ENCODE peak calls at places on chromosomes 11 and 22, in seven cellular contexts. One of them, this sample, is unnamed.

GRCh38 chr11:37699644-37700043 is 1101.6 kb upstream of the RAG2 start:
- DNase-seq in A549: no peak
- DNase-seq in endothelial cell: no peak
- DNase-seq in lung: no peak
- DNase-seq in kidney: no peak
- DNase-seq in uterus: no peak
- DNase-seq in spleen: no peak
- DNase-seq in this sample: no peak

GRCh38 chr22:36435516-36436415 is 45.7 kb downstream of the TXN2 start:
- DNase-seq in A549: no peak
- DNase-seq in endothelial cell: no peak
- DNase-seq in lung: peak
- DNase-seq in kidney: no peak
- DNase-seq in uterus: no peak
- DNase-seq in spleen: peak
- DNase-seq in this sample: peak

GRCh38 chr11:48003926-48004325 is 23.6 kb downstream of the PTPRJ start:
- DNase-seq in A549: no peak
- DNase-seq in endothelial cell: no peak
- DNase-seq in lung: no peak
- DNase-seq in kidney: no peak
- DNase-seq in uterus: no peak
- DNase-seq in spleen: no peak
- DNase-seq in this sample: no peak

GRCh38 chr11:74449369-74449931 is 17.9 kb downstream of the KCNE3 start:
- DNase-seq in A549: peak
- DNase-seq in endothelial cell: peak
- DNase-seq in lung: peak
- DNase-seq in kidney: no peak
- DNase-seq in uterus: peak
- DNase-seq in spleen: no peak
- DNase-seq in this sample: no peak

GRCh38 chr22:46115755-46116490 is 34.4 kb upstream of the PPARA start:
- DNase-seq in A549: no peak
- DNase-seq in endothelial cell: no peak
- DNase-seq in lung: no peak
- DNase-seq in kidney: no peak
- DNase-seq in uterus: peak
- DNase-seq in spleen: no peak
- DNase-seq in this sample: no peak

GRCh38 chr11:8886332-8886731 is 24.7 kb upstream of the AKIP1 start:
- DNase-seq in A549: no peak
- DNase-seq in endothelial cell: no peak
- DNase-seq in lung: no peak
- DNase-seq in kidney: no peak
- DNase-seq in uterus: no peak
- DNase-seq in spleen: no peak
- DNase-seq in this sample: no peak

GRCh38 chr22:28299760-28300159 is 379.9 kb downstream of the TTC28 start:
- DNase-seq in A549: no peak
- DNase-seq in endothelial cell: no peak
- DNase-seq in lung: no peak
- DNase-seq in kidney: no peak
- DNase-seq in uterus: peak
- DNase-seq in spleen: no peak
- DNase-seq in this sample: no peak

GRCh38 chr22:23576681-23577080 is 3.4 kb downstream of the IGLL1 start:
- DNase-seq in A549: no peak
- DNase-seq in endothelial cell: no peak
- DNase-seq in lung: no peak
- DNase-seq in kidney: no peak
- DNase-seq in uterus: no peak
- DNase-seq in spleen: no peak
- DNase-seq in this sample: no peak

GRCh38 chr22:44574581-44575343 is 76.7 kb upstream of the RTL6 start:
- DNase-seq in A549: no peak
- DNase-seq in endothelial cell: no peak
- DNase-seq in lung: no peak
- DNase-seq in kidney: no peak
- DNase-seq in uterus: no peak
- DNase-seq in spleen: no peak
- DNase-seq in this sample: no peak

GRCh38 chr22:35155403-35156025 is 89.6 kb downstream of the ISX start:
- DNase-seq in A549: no peak
- DNase-seq in endothelial cell: no peak
- DNase-seq in lung: no peak
- DNase-seq in kidney: no peak
- DNase-seq in uterus: no peak
- DNase-seq in spleen: no peak
- DNase-seq in this sample: no peak

GRCh38 chr11:70352074-70352473 is 46.3 kb upstream of the CTTN start:
- DNase-seq in A549: no peak
- DNase-seq in endothelial cell: no peak
- DNase-seq in lung: no peak
- DNase-seq in kidney: no peak
- DNase-seq in uterus: no peak
- DNase-seq in spleen: no peak
- DNase-seq in this sample: no peak

GRCh38 chr22:35381424-35381772 is 502 bp downstream of the HMOX1 start:
- DNase-seq in A549: no peak
- DNase-seq in endothelial cell: no peak
- DNase-seq in lung: no peak
- DNase-seq in kidney: no peak
- DNase-seq in uterus: no peak
- DNase-seq in spleen: no peak
- DNase-seq in this sample: no peak

GRCh38 chr22:40241200-40241763 is 63.6 kb downstream of the TNRC6B start:
- DNase-seq in A549: no peak
- DNase-seq in endothelial cell: no peak
- DNase-seq in lung: no peak
- DNase-seq in kidney: no peak
- DNase-seq in uterus: no peak
- DNase-seq in spleen: no peak
- DNase-seq in this sample: no peak

GRCh38 chr11:38971141-38971540 is 2373.1 kb upstream of the RAG2 start:
- DNase-seq in A549: no peak
- DNase-seq in endothelial cell: no peak
- DNase-seq in lung: no peak
- DNase-seq in kidney: no peak
- DNase-seq in uterus: no peak
- DNase-seq in spleen: no peak
- DNase-seq in this sample: no peak

GRCh38 chr11:31582697-31583096 is 73.1 kb downstream of the ELP4 start:
- DNase-seq in A549: no peak
- DNase-seq in endothelial cell: no peak
- DNase-seq in lung: no peak
- DNase-seq in kidney: no peak
- DNase-seq in uterus: no peak
- DNase-seq in spleen: no peak
- DNase-seq in this sample: no peak

GRCh38 chr11:16505481-16505880 is 149.1 kb upstream of the SOX6 start:
- DNase-seq in A549: no peak
- DNase-seq in endothelial cell: no peak
- DNase-seq in lung: no peak
- DNase-seq in kidney: no peak
- DNase-seq in uterus: no peak
- DNase-seq in spleen: no peak
- DNase-seq in this sample: no peak

GRCh38 chr11:11772865-11773515 is 68.8 kb upstream of the USP47 start:
- DNase-seq in A549: no peak
- DNase-seq in endothelial cell: no peak
- DNase-seq in lung: no peak
- DNase-seq in kidney: no peak
- DNase-seq in uterus: no peak
- DNase-seq in spleen: no peak
- DNase-seq in this sample: no peak

GRCh38 chr22:27405672-27406388 is 395.7 kb downstream of the MN1 start:
- DNase-seq in A549: peak
- DNase-seq in endothelial cell: peak
- DNase-seq in lung: peak
- DNase-seq in kidney: no peak
- DNase-seq in uterus: no peak
- DNase-seq in spleen: no peak
- DNase-seq in this sample: no peak

DNA sequence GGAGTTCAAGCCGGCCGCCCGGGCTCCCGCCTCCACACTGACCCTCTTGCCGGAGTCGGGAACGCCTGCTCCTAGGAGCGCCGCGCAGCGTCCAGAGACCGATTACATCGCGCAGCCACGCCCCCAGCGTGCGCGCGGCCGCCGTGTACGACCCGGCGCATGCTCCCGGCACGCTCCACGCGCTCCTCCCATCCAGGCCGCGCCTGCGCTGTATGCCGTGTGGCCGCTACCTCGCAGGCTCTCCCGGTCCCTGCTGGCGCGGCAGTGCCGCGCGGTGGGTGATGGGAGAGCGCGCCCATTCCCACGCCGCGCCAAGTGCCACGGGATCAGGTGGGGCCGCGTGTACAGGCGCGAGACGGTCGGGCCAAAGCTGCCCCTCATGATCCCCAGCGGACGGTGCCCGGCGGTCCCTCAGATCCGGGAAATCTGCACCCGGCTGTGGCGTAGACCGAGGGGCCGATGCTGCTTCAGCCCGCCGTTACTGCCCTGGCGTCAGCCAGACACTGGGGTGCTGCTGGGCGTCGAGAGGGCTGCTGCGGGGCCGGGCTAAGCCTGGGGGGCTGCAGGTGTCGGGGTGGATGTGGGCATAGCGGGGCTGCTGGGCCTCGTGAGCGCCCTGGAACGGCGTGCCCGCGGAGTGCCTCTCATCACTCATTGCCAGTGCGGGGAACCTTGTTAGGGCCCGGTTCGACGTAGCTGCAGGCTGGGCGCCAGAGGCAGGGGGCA is at the start of the genes GNB1L and RTL10:
- DNase-seq in A549: peak
- DNase-seq in endothelial cell: peak
- DNase-seq in lung: peak
- DNase-seq in kidney: peak
- DNase-seq in uterus: peak
- DNase-seq in spleen: peak
- DNase-seq in this sample: peak
- TF ChIP-seq CTCF in A549: no peak
- TF ChIP-seq CTCF in endothelial cell: no peak
- TF ChIP-seq CTCF in lung: no peak
- TF ChIP-seq CTCF in kidney: no peak
- TF ChIP-seq CTCF in uterus: peak
- TF ChIP-seq CTCF in spleen: no peak
- TF ChIP-seq CTCF in this sample: no peak

GRCh38 chr22:49632199-49633009 is 195.3 kb downstream of the BRD1 start:
- DNase-seq in A549: peak
- DNase-seq in endothelial cell: peak
- DNase-seq in lung: peak
- DNase-seq in kidney: peak
- DNase-seq in uterus: no peak
- DNase-seq in spleen: no peak
- DNase-seq in this sample: no peak
- TF ChIP-seq CTCF in A549: peak
- TF ChIP-seq CTCF in endothelial cell: peak
- TF ChIP-seq CTCF in lung: peak
- TF ChIP-seq CTCF in kidney: peak
- TF ChIP-seq CTCF in uterus: peak
- TF ChIP-seq CTCF in spleen: peak
- TF ChIP-seq CTCF in this sample: no peak

DNA sequence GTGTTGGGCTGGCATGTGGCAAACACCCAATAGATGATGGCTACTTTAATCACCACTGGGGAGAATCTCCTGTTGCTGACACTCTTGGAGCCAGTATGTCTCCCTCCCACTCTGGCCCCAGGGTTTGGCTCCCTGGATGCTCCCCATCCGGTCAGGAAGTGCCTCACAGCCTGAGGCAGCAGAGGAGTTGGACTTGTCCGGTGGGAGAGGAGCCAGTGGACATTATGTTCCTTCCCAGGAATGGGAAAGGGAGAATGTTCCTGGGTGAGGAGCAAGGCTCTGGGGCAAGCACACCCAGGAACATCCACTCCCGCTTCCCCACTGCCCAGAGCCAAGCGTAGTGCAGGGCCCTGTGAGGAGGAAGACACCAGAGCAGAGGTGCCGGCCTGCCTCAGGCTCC is 84.6 kb upstream of the NAV2 start:
- DNase-seq in A549: no peak
- DNase-seq in endothelial cell: no peak
- DNase-seq in lung: peak
- DNase-seq in kidney: peak
- DNase-seq in uterus: peak
- DNase-seq in spleen: no peak
- DNase-seq in this sample: no peak
- TF ChIP-seq CTCF in A549: no peak
- TF ChIP-seq CTCF in endothelial cell: no peak
- TF ChIP-seq CTCF in lung: no peak
- TF ChIP-seq CTCF in kidney: no peak
- TF ChIP-seq CTCF in uterus: no peak
- TF ChIP-seq CTCF in spleen: no peak
- TF ChIP-seq CTCF in this sample: no peak

GRCh38 chr22:31253949-31254348 is 38.3 kb downstream of the PIK3IP1 start:
- DNase-seq in A549: no peak
- DNase-seq in endothelial cell: peak
- DNase-seq in lung: peak
- DNase-seq in kidney: no peak
- DNase-seq in uterus: no peak
- DNase-seq in spleen: no peak
- DNase-seq in this sample: no peak

GRCh38 chr22:31247726-31248125 is 35.6 kb downstream of the LIMK2 start:
- DNase-seq in A549: no peak
- DNase-seq in endothelial cell: no peak
- DNase-seq in lung: no peak
- DNase-seq in kidney: no peak
- DNase-seq in uterus: no peak
- DNase-seq in spleen: no peak
- DNase-seq in this sample: no peak

GRCh38 chr22:31248138-31248745 is 36.1 kb downstream of the LIMK2 start:
- DNase-seq in A549: no peak
- DNase-seq in endothelial cell: peak
- DNase-seq in lung: peak
- DNase-seq in kidney: peak
- DNase-seq in uterus: peak
- DNase-seq in spleen: peak
- DNase-seq in this sample: no peak

GRCh38 chr22:31248965-31249940 is 37.2 kb downstream of the LIMK2 start:
- DNase-seq in A549: no peak
- DNase-seq in endothelial cell: no peak
- DNase-seq in lung: no peak
- DNase-seq in kidney: no peak
- DNase-seq in uterus: no peak
- DNase-seq in spleen: no peak
- DNase-seq in this sample: no peak

DNA sequence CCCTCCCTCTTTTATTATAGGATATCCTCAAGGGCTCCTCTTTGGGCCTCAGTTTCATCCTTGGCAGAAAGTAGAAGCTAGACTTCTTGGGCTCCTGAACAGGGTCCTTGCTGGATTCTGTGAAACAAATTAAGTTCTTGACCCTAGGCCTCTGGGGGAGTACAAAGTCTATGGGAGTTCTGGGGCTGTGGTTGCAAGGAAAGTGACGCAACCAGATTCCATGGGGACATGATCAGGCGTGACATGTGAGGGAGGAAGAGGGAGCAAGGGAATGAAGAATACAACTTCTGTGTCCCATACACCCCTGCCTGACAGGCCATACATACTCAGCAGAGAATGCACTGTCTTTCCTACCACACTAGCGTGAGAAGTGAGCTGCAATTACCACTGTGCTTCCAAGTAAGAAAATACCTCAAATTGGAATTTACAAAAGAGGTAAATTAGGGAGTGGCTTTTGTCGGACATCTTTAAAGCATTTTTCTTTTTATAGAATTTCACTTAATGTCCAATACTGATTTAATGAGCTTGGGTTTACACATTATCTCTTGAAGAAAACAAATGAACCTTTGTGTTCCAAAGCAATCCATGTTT is 38.7 kb downstream of the LIMK2 start:
- DNase-seq in A549: no peak
- DNase-seq in endothelial cell: no peak
- DNase-seq in lung: no peak
- DNase-seq in kidney: no peak
- DNase-seq in uterus: no peak
- DNase-seq in spleen: no peak
- DNase-seq in this sample: no peak
- TF ChIP-seq CTCF in A549: no peak
- TF ChIP-seq CTCF in endothelial cell: no peak
- TF ChIP-seq CTCF in lung: no peak
- TF ChIP-seq CTCF in kidney: no peak
- TF ChIP-seq CTCF in uterus: no peak
- TF ChIP-seq CTCF in spleen: no peak
- TF ChIP-seq CTCF in this sample: no peak